ENCODE peak calls at places on chromosome 17, in seven cellular contexts. P is mammary epithelial cell, V is A549, G is HL-60, Z is cardiac fibroblast, L is aorta, J is ovary. D is an unnamed sample.

GRCh38 chr17:2789700-2790099 is 6.5 kb upstream of the RAP1GAP2 start:
- DNase-seq in Z (no peak), L (no peak), G (no peak), P (no peak), J (no peak), V (no peak), D (no peak)

GRCh38 chr17:31533546-31534155 is 142.2 kb downstream of the RAB11FIP4 start:
- DNase-seq in P (peak; percentile 69), G (no peak), J (peak; percentile 56), V (peak; percentile 45), Z (peak; percentile 77), L (no peak), D (no peak)

GRCh38 chr17:49967621-49968379 is 1.2 kb upstream of the DLX4 start:
- DNase-seq in G (peak; percentile 15), J (no peak), L (no peak), Z (no peak), P (no peak), V (no peak), D (no peak)

GRCh38 chr17:74163271-74163821 is 40.1 kb upstream of the RPL38 start:
- DNase-seq in J (no peak), L (no peak), Z (no peak), V (no peak), G (peak; percentile 70), P (no peak), D (no peak)

GRCh38 chr17:73906896-73907600 is 262.8 kb upstream of the SDK2 start:
- DNase-seq in J (no peak), L (no peak), P (no peak), Z (no peak), G (no peak), V (no peak), D (no peak)

GRCh38 chr17:37648555-37648954 is 5.3 kb upstream of the DDX52 start:
- DNase-seq in Z (peak; percentile 93), P (peak; percentile 80), J (no peak), G (no peak), L (no peak), V (no peak), D (no peak)

GRCh38 chr17:81926451-81927144 is 937 bp downstream of the MAFG start:
- DNase-seq in L (peak; percentile 90), Z (peak; percentile 71), J (peak; percentile 76), P (peak; percentile 53), V (peak; percentile 95), G (peak; percentile 85), D (peak; percentile 89)

GRCh38 chr17:57954421-57955182 is 610 bp downstream of the CUEDC1 start:
- DNase-seq in V (peak; percentile 80), P (no peak), Z (peak; percentile 59), J (peak; percentile 69), G (no peak), L (peak; percentile 95), D (peak; percentile 93)

GRCh38 chr17:37176683-37177082 is 199.1 kb upstream of the C17orf78 start:
- DNase-seq in V (no peak), G (no peak), L (no peak), P (peak; percentile 71), Z (peak; percentile 65), J (no peak), D (no peak)

GRCh38 chr17:31741371-31741770 is 117.7 kb downstream of the COPRS start:
- DNase-seq in L (no peak), Z (no peak), P (no peak), G (no peak), J (no peak), V (no peak), D (no peak)

GRCh38 chr17:44400226-44400847 is 10.9 kb upstream of the ITGA2B start:
- DNase-seq in V (peak; percentile 48), L (peak; percentile 36), J (no peak), P (no peak), Z (peak; percentile 54), G (no peak), D (no peak)

GRCh38 chr17:55726440-55726839 is 3.8 kb upstream of the TMEM100 start:
- DNase-seq in P (peak; percentile 68), V (peak; percentile 34), L (no peak), J (peak; percentile 36), Z (peak; percentile 93), G (no peak), D (no peak)

GRCh38 chr17:40348562-40349476 is 15.7 kb downstream of the GJD3 start:
- DNase-seq in L (peak; percentile 92), V (no peak), G (no peak), P (no peak), J (no peak), Z (no peak), D (peak; percentile 88)

GRCh38 chr17:47987240-47987835 is 16.4 kb downstream of the CDK5RAP3 start:
- DNase-seq in V (no peak), L (no peak), Z (no peak), P (no peak), G (no peak), J (no peak), D (peak; percentile 43)

GRCh38 chr17:2366747-2367494 is 29.6 kb downstream of the SGSM2 start:
- DNase-seq in P (no peak), G (no peak), Z (no peak), L (peak; percentile 74), J (no peak), V (peak; percentile 44), D (no peak)

GRCh38 chr17:6413073-6413472 is 21.8 kb downstream of the AIPL1 start:
- DNase-seq in Z (peak; percentile 49), V (peak; percentile 65), P (peak; percentile 41), G (no peak), L (no peak), J (no peak), D (no peak)

GRCh38 chr17:6420173-6420641 is 14.7 kb downstream of the AIPL1 start:
- DNase-seq in J (no peak), L (no peak), Z (peak; percentile 39), G (no peak), P (no peak), V (peak; percentile 44), D (no peak)

DNA sequence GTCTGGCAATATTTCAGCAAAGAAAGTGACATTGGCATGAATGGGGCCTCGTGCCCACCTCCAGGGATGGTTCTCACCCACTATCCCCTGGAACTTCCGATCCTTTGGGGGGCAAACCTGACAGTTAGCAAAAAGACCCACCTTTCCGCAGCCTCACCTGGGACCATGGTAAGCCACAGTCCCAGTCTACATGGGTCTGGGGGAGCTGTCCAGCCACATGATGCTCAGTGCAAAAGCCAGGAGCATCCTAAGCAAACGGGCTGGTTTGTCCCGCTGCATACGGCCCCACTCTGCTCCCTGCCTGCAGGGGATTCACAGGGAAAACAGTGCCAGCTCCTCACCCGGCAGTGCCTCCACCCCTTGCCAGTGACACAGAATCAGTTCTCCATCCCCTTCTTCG is 19.3 kb downstream of the AIPL1 start:
- DNase-seq in J (no peak), L (no peak), Z (no peak), G (no peak), V (no peak), P (no peak), D (no peak)
- H3K4me3 ChIP-seq in J (no peak overlapping the region), L (no peak overlapping the region), Z (no peak overlapping the region), G (no peak overlapping the region), V (no peak overlapping the region), P (no peak overlapping the region), D (no peak overlapping the region)

GRCh38 chr17:511833-512251 is 159.2 kb upstream of the RPH3AL start:
- DNase-seq in Z (peak; percentile 64), G (no peak), J (no peak), L (peak; percentile 57), V (no peak), P (peak; percentile 69), D (no peak)
- H3K4me3 ChIP-seq in Z (no peak overlapping the region), G (no peak overlapping the region), J (no peak overlapping the region), L (no peak overlapping the region), V (no peak overlapping the region), P (no peak overlapping the region), D (no peak overlapping the region)

GRCh38 chr17:39001703-39002637 is 34.8 kb upstream of the FBXO47 start:
- DNase-seq in P (peak; percentile 88), G (peak; percentile 61), J (no peak), V (peak; percentile 33), Z (peak; percentile 95), L (peak; percentile 91), D (peak; percentile 90)

GRCh38 chr17:39000021-39000601 is 32.9 kb upstream of the FBXO47 start:
- DNase-seq in V (no peak), Z (peak; percentile 48), L (no peak), G (no peak), P (no peak), J (no peak), D (no peak)

GRCh38 chr17:39008633-39009032 is 41.4 kb upstream of the FBXO47 start:
- DNase-seq in G (no peak), P (no peak), Z (no peak), V (no peak), J (no peak), L (no peak), D (no peak)

GRCh38 chr17:39002991-39003715 is 36.0 kb upstream of the FBXO47 start:
- DNase-seq in P (no peak), L (peak; percentile 85), V (no peak), G (no peak), J (no peak), Z (peak; percentile 82), D (peak; percentile 87)
- H3K4me3 ChIP-seq in P (no peak overlapping the region), L (no peak overlapping the region), V (no peak overlapping the region), G (no peak overlapping the region), J (no peak overlapping the region), Z (no peak overlapping the region), D (peak overlapping the region; percentile 26)

GRCh38 chr17:28406478-28406824 is 439 bp upstream of the SLC46A1 start:
- DNase-seq in J (no peak), L (no peak), V (no peak), P (peak; percentile 58), G (no peak), Z (no peak), D (no peak)
- H3K4me3 ChIP-seq in J (peak overlapping the region; percentile 88), L (no peak overlapping the region), V (peak overlapping the region; percentile 80), P (peak overlapping the region; percentile 73), G (no peak overlapping the region), Z (peak overlapping the region; percentile 59), D (peak overlapping the region; percentile 74)

DNA sequence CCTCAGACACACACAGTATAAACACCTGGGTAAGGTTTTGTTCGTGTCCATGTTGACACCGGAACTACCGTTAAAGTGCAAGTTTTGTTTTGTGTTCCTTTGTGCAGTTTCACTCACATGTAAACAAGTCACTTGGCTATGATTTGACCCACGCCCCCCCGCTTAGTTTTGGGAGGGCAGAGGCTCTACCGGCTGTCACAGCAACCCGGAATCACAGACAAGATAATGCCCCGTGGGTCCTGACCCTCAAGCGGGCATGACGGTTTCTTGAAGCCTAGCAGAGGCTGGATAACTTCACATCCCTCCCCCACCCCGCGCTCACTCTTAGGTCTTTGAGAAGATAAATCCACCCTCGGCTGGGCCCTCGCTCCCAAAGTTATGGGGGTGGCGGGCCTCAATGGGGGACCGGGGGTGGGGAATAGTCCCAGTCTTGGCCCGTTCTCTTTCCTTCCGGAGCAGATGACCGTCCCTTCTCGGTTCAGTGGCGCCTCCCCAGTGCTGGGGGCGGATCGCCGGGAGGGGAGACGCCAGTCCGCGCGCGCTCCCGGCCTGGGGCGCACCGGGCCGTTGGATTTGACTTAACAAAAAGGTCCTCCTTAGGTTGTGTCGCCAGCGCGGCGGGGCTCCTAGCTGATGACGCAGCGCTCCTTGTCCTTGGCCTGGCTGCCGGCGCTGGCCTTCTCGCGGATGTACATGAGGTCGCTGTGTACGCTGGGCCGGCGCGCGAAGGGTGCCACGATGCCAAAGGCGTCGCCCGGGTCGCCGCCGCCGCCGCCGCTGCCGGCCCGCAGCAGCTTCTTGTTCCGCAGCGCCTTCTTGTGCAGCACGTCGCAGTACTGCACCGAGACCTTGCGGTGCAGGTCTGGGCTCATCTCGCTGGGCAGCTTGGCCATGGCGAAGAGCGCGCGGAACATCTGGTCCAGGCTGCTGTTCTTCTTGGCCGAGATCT is 1.4 kb downstream of the RASD1 start:
- DNase-seq in J (peak; percentile 57), V (no peak), P (no peak), L (peak; percentile 87), Z (peak; percentile 59), G (no peak), D (peak; percentile 70)
- H3K4me3 ChIP-seq in J (peak overlapping the region; percentile 58), V (no peak overlapping the region), P (no peak overlapping the region), L (no peak overlapping the region), Z (peak overlapping the region; percentile 60), G (no peak overlapping the region), D (peak overlapping the region; percentile 72)

D was measured in heart left ventricle.